ENCODE peak calls at places on chromosomes 1 and 21, in five cellular contexts. One of them, this sample, is unnamed.

GRCh38 chr1:19344372-19344810 is 32.3 kb downstream of the SLC66A1 start:
- DNase-seq in left ventricle myocardium inferior: peak; percentile 65
- DNase-seq in EH: peak; percentile 44
- DNase-seq in WTC11: peak; percentile 81
- DNase-seq in Calu3: peak; percentile 57
- DNase-seq in this sample: peak; percentile 46

GRCh38 chr1:160625725-160626498 is 20.9 kb downstream of the SLAMF1 start:
- DNase-seq in left ventricle myocardium inferior: no peak
- DNase-seq in EH: no peak
- DNase-seq in WTC11: no peak
- DNase-seq in Calu3: no peak
- DNase-seq in this sample: no peak

GRCh38 chr1:246971322-246971721 is 36.5 kb downstream of the ZNF695 start:
- DNase-seq in left ventricle myocardium inferior: peak; percentile 61
- DNase-seq in EH: peak; percentile 33
- DNase-seq in WTC11: peak; percentile 65
- DNase-seq in Calu3: no peak
- DNase-seq in this sample: no peak

GRCh38 chr1:59609245-59609644 is 205.5 kb upstream of the HOOK1 start:
- DNase-seq in left ventricle myocardium inferior: no peak
- DNase-seq in EH: no peak
- DNase-seq in WTC11: no peak
- DNase-seq in Calu3: no peak
- DNase-seq in this sample: no peak

GRCh38 chr1:45146833-45147232 is 59.6 kb downstream of the ZSWIM5 start:
- DNase-seq in left ventricle myocardium inferior: no peak
- DNase-seq in EH: no peak
- DNase-seq in WTC11: no peak
- DNase-seq in Calu3: no peak
- DNase-seq in this sample: no peak

GRCh38 chr1:31413405-31414005 is 492 bp downstream of the SERINC2 start:
- DNase-seq in left ventricle myocardium inferior: peak; percentile 82
- DNase-seq in EH: peak; percentile 74
- DNase-seq in WTC11: peak; percentile 55
- DNase-seq in Calu3: peak; percentile 86
- DNase-seq in this sample: no peak

GRCh38 chr21:28867401-28867800 is 125.3 kb downstream of the LTN1 start:
- DNase-seq in left ventricle myocardium inferior: no peak
- DNase-seq in EH: peak; percentile 54
- DNase-seq in WTC11: no peak
- DNase-seq in Calu3: no peak
- DNase-seq in this sample: no peak

GRCh38 chr1:93328809-93329477 is 16.8 kb upstream of the DR1 start:
- DNase-seq in left ventricle myocardium inferior: no peak
- DNase-seq in EH: peak; percentile 81
- DNase-seq in WTC11: no peak
- DNase-seq in Calu3: no peak
- DNase-seq in this sample: no peak

GRCh38 chr1:204751480-204751879 is 65.9 kb upstream of the LRRN2 start:
- DNase-seq in left ventricle myocardium inferior: no peak
- DNase-seq in EH: no peak
- DNase-seq in WTC11: no peak
- DNase-seq in Calu3: no peak
- DNase-seq in this sample: no peak

GRCh38 chr1:89464008-89464407 is 60.6 kb upstream of the LRRC8B start:
- DNase-seq in left ventricle myocardium inferior: no peak
- DNase-seq in EH: no peak
- DNase-seq in WTC11: no peak
- DNase-seq in Calu3: no peak
- DNase-seq in this sample: no peak

GRCh38 chr1:215923129-215923824 is 356.2 kb downstream of the KCTD3 start:
- DNase-seq in left ventricle myocardium inferior: no peak
- DNase-seq in EH: peak; percentile 71
- DNase-seq in WTC11: no peak
- DNase-seq in Calu3: no peak
- DNase-seq in this sample: no peak

This sample was measured in DMS153.